ENCODE peak calls at places on chromosome 1, in eight cellular contexts. F is HCT116, I is right atrium auricular region, J is coronary artery, U is bronchial epithelial cell, E is AG04450, T is breast epithelium, Q is pancreas. M is an unnamed sample.
A peak's percentile ranks its signal among the peaks of the same experiment; 100 is the strongest.

GRCh38 chr1:202860744-202861419 is 28.1 kb downstream of the RABIF start:
- DNase-seq in T (peak; percentile 76), E (no peak), U (peak; percentile 79), I (no peak), Q (peak; percentile 63), J (no peak), F (peak; percentile 38), M (no peak)

GRCh38 chr1:186112280-186112679 is 262.8 kb downstream of the TPR start:
- DNase-seq in F (no peak), I (no peak), Q (no peak), U (peak; percentile 82), J (no peak), E (no peak), T (no peak), M (no peak)

GRCh38 chr1:116731439-116731838 is 22.8 kb upstream of the CD2 start:
- DNase-seq in U (no peak), F (no peak), E (no peak), Q (no peak), T (no peak), I (no peak), J (no peak), M (no peak)

GRCh38 chr1:54328117-54328636 is 78.0 kb downstream of the SSBP3 start:
- DNase-seq in F (no peak), I (no peak), J (no peak), Q (no peak), T (no peak), E (no peak), U (no peak), M (no peak)

GRCh38 chr1:172588296-172589291 is 55.6 kb downstream of the SUCO start:
- DNase-seq in F (peak; percentile 64), Q (no peak), U (peak; percentile 84), J (no peak), I (no peak), E (peak; percentile 59), T (no peak), M (peak; percentile 40)

GRCh38 chr1:234986750-234987414 is 141.8 kb downstream of the TOMM20 start:
- DNase-seq in Q (no peak), J (no peak), I (no peak), F (no peak), T (no peak), U (no peak), E (no peak), M (no peak)

GRCh38 chr1:65799601-65800000 is 6.9 kb downstream of the PDE4B start:
- DNase-seq in T (no peak), J (no peak), E (no peak), I (no peak), F (no peak), U (no peak), Q (no peak), M (no peak)

GRCh38 chr1:17521946-17522612 is 17.4 kb upstream of the ARHGEF10L start:
- DNase-seq in E (no peak), U (no peak), I (no peak), F (no peak), J (no peak), Q (no peak), T (no peak), M (no peak)

GRCh38 chr1:26278303-26278702 is 1.6 kb upstream of the SH3BGRL3 start:
- DNase-seq in F (no peak), U (peak; percentile 95), Q (no peak), J (no peak), T (peak; percentile 62), E (no peak), I (peak; percentile 93), M (no peak)

GRCh38 chr1:156291226-156292061 is 4.0 kb downstream of the GLMP start:
- DNase-seq in Q (peak; percentile 92), I (peak; percentile 95), E (peak; percentile 50), U (peak; percentile 63), F (no peak), J (peak; percentile 94), T (peak; percentile 74), M (no peak)

GRCh38 chr1:72366473-72366872 is 84.1 kb upstream of the NEGR1 start:
- DNase-seq in F (no peak), Q (no peak), J (no peak), E (no peak), I (no peak), T (no peak), U (peak; percentile 92), M (peak; percentile 46)

GRCh38 chr1:84353665-84354064 is 44.6 kb upstream of the DNASE2B start:
- DNase-seq in I (no peak), T (no peak), J (no peak), E (no peak), Q (no peak), U (no peak), F (no peak), M (no peak)

GRCh38 chr1:40836283-40836682 is 25.9 kb downstream of the CITED4 start:
- DNase-seq in J (no peak), I (no peak), F (no peak), T (no peak), E (no peak), U (no peak), Q (no peak), M (no peak)

GRCh38 chr1:182761396-182762395 is 27.9 kb upstream of the NPL start:
- DNase-seq in T (no peak), F (no peak), E (no peak), U (peak; percentile 69), Q (no peak), J (no peak), I (no peak), M (no peak)

GRCh38 chr1:217048104-217048707 is 325.0 kb upstream of the ESRRG start:
- DNase-seq in T (no peak), Q (no peak), I (no peak), E (no peak), J (no peak), U (no peak), F (no peak), M (no peak)

GRCh38 chr1:119871881-119872280 is 24.4 kb downstream of the ADAM30 start:
- DNase-seq in F (no peak), E (no peak), T (no peak), U (no peak), I (no peak), J (no peak), Q (no peak), M (no peak)

GRCh38 chr1:35215346-35215745 is 22.4 kb upstream of the SFPQ start:
- DNase-seq in Q (no peak), J (no peak), U (no peak), I (no peak), F (no peak), E (no peak), T (no peak), M (no peak)
- H3K4me3 ChIP-seq in Q (no peak overlapping the region), J (no peak overlapping the region), U (no peak overlapping the region), I (no peak overlapping the region), F (no peak overlapping the region), E (no peak overlapping the region), T (no peak overlapping the region), M (no peak overlapping the region)

DNA sequence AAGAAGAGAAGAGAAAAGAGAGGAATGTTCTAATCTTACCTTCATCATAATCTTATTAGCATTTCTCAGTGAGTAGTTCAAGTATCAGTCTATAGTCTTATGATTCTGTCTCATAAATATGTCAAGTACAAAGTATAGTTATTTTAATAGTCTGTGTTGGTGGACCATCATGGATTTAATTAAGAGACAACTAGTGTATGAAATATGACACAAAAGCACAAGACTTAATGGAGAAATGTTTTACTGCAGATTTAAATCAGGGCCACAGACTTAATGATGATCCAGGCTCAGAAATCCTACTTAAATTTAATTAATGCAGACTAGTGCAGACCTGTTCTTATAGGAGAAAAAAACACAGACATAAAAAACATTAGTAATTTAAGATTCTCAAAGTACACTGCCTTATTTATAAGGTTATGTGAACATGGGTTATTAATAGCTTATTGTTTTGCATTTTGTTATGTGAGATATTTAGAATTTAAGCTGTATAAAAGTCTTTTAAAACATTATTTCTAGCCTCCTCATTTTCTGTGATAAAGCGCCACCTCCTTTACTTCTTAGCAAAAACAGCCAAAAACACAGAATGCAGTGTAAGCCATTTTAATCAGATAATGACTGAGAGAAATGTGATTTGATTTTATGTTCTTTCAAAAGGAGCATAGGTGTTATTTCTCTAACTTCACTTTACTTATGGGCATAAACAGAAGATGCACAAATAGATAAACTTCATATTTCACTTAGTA is 255.0 kb upstream of the SNX7 start:
- DNase-seq in U (no peak), I (no peak), F (no peak), T (no peak), J (no peak), E (no peak), Q (no peak), M (no peak)
- TF ChIP-seq CTCF in U (no peak), I (no peak), F (no peak), T (no peak), J (no peak), E (no peak), Q (no peak), M (no peak)

DNA sequence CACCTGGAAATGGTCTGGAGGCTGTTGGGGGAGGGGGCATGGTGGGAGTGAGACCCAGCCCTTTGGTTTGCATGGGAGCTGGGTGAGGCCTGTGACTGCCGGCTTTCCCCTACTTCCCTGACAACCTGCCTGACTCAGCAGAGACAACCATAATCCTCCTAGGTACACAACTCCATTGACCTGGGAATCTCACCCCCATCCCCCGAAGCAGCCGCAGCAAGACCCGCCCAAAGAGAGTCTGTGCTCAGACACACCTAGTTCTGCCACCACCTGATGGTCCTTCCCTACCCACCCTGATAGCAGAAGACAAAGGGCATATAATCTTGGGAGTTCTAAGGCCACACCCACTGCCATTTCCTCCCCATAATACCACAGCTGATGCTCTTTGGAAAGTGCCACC is 168.6 kb downstream of the GIPC2 start:
- DNase-seq in I (no peak), E (no peak), F (no peak), U (no peak), T (no peak), Q (no peak), J (no peak), M (no peak)
- H3K4me3 ChIP-seq in I (no peak overlapping the region), E (no peak overlapping the region), F (no peak overlapping the region), U (no peak overlapping the region), T (no peak overlapping the region), Q (no peak overlapping the region), J (no peak overlapping the region), M (no peak overlapping the region)

GRCh38 chr1:211376807-211377206 is 50.2 kb downstream of the TRAF5 start:
- DNase-seq in U (no peak), E (no peak), Q (no peak), J (no peak), I (no peak), T (no peak), F (no peak), M (no peak)

GRCh38 chr1:211377539-211378461 is 51.2 kb downstream of the TRAF5 start:
- DNase-seq in J (no peak), E (no peak), F (no peak), T (no peak), I (no peak), U (peak; percentile 61), Q (no peak), M (no peak)

GRCh38 chr1:211375286-211375818 is 48.7 kb downstream of the TRAF5 start:
- DNase-seq in F (no peak), J (no peak), E (no peak), T (no peak), I (no peak), Q (no peak), U (no peak), M (no peak)

GRCh38 chr1:211378844-211379243 is 52.2 kb downstream of the TRAF5 start:
- DNase-seq in I (no peak), F (no peak), J (no peak), T (no peak), Q (no peak), E (no peak), U (peak; percentile 70), M (peak; percentile 61)

DNA sequence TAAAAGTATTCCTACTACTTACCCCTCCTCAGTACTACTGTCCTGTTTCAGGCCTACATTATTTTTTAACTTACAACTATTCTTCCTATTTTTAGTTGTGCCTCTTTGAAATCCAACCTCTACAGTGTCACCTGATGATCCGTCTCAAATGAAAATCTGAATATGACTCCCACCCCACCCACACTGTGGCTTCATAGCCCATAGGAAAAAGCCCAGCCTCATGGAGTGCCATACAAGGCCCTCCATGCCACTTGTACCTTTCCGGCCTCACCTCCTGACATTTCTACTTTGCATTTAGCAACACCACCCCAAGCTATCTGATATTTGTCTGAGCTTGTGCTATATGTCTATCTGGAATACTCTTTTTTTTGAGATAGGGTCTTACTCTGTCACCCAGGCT is 49.3 kb downstream of the TRAF5 start:
- DNase-seq in E (no peak), J (no peak), I (no peak), Q (no peak), F (no peak), T (no peak), U (no peak), M (no peak)
- TF ChIP-seq CTCF in E (no peak), J (no peak), I (no peak), Q (no peak), F (no peak), T (no peak), U (no peak), M (no peak)